ENCODE peak calls at places on chromosomes 3 and 15, in four cellular contexts. D, E, J and S are unnamed samples.

GRCh38 chr15:80770356-80770705 is 8.8 kb upstream of the CEMIP start:
- DNase-seq in J (peak), D (no peak), E (no peak), S (no peak)

GRCh38 chr3:127162947-127163645 is 29.8 kb upstream of the PRR23E start:
- DNase-seq in D (no peak), J (no peak), E (no peak), S (peak)

GRCh38 chr15:49075876-49076275 is 29.6 kb upstream of the SECISBP2L start:
- DNase-seq in J (peak), D (no peak), E (no peak), S (no peak)

GRCh38 chr3:12470111-12470510 is 14.2 kb upstream of the TSEN2 start:
- DNase-seq in J (peak), D (no peak), E (no peak), S (no peak)

GRCh38 chr3:175585898-175586297 is 726.8 kb downstream of the NAALADL2 start:
- DNase-seq in E (no peak), D (no peak), J (peak), S (no peak)

GRCh38 chr3:178405456-178405970 is 130.7 kb upstream of the KCNMB2 start:
- DNase-seq in D (no peak), J (no peak), E (no peak), S (no peak)

GRCh38 chr15:41987925-41988275 is 15.5 kb upstream of the EHD4 start:
- DNase-seq in E (no peak), D (no peak), J (no peak), S (no peak)

GRCh38 chr3:133874761-133875438 is 20.8 kb downstream of the RAB6B start:
- DNase-seq in D (no peak), J (no peak), E (no peak), S (no peak)

GRCh38 chr15:74445816-74446763 is 12.3 kb upstream of the SEMA7A start:
- DNase-seq in E (no peak), J (no peak), D (no peak), S (no peak)

GRCh38 chr3:104521606-104522336 is 844.9 kb upstream of the ALCAM start:
- DNase-seq in J (no peak), E (no peak), D (no peak), S (peak)

GRCh38 chr3:155356594-155357370 is 63.3 kb upstream of the STRIT1 start:
- DNase-seq in J (no peak), E (no peak), D (no peak), S (no peak)

GRCh38 chr3:190004656-190005055 is 116.0 kb downstream of the P3H2 start:
- DNase-seq in J (no peak), E (no peak), D (no peak), S (no peak)

GRCh38 chr3:40930131-40930538 is 269.2 kb upstream of the CTNNB1 start:
- DNase-seq in J (peak), D (no peak), E (no peak), S (peak)
- TF ChIP-seq CTCF in J (no peak), D (no peak), E (no peak), S (no peak)

GRCh38 chr3:142595951-142596725 is at the start of gene PLS1:
- DNase-seq in D (peak), E (no peak), J (peak), S (peak)
- TF ChIP-seq CTCF in D (no peak), E (no peak), J (no peak), S (no peak)

GRCh38 chr3:19254189-19254588 is 105.9 kb downstream of the KCNH8 start:
- DNase-seq in J (no peak), D (no peak), E (no peak), S (no peak)

GRCh38 chr3:19256313-19256712 is 108.0 kb downstream of the KCNH8 start:
- DNase-seq in E (no peak), D (no peak), J (no peak), S (no peak)

GRCh38 chr3:19248143-19248542 is 99.8 kb downstream of the KCNH8 start:
- DNase-seq in J (no peak), D (no peak), E (no peak), S (peak)

GRCh38 chr3:19254784-19255338 is 106.6 kb downstream of the KCNH8 start:
- DNase-seq in E (no peak), J (no peak), D (no peak), S (no peak)

GRCh38 chr3:19250959-19251610 is 102.8 kb downstream of the KCNH8 start:
- DNase-seq in D (no peak), E (no peak), J (no peak), S (no peak)
- TF ChIP-seq CTCF in D (no peak), E (no peak), J (no peak), S (no peak)

GRCh38 chr15:57762302-57762701 is 55.8 kb downstream of the POLR2M start:
- DNase-seq in E (no peak), D (no peak), J (no peak), S (no peak)
- TF ChIP-seq CTCF in E (no peak), D (no peak), J (peak), S (no peak)

GRCh38 chr3:128426128-128426921 is 40.4 kb downstream of the DNAJB8 start:
- DNase-seq in J (peak), E (no peak), D (peak), S (peak)
- TF ChIP-seq CTCF in J (peak), E (peak), D (peak), S (peak)

DNA sequence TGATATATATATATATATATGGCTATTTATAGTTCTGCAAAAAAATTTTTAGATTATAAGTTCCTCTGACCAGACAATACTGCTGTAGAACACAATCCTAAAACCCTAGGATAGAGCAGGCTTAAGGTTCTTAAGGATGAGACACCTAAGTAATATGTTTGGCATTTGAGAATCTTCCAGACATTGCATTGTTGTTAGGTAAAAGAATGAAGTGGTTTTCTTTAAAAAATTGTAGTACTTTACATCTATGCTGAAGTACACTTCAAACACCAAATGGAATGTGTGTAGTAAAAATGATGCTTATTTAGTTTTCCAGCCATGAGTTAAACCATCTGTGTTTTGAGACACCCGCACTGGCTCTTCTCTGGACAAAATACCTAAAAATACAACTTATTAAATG is 857.7 kb downstream of the OTOL1 start:
- DNase-seq in D (no peak), E (peak), J (peak), S (no peak)
- TF ChIP-seq CTCF in D (no peak), E (no peak), J (no peak), S (no peak)

GRCh38 chr15:76332796-76333195 is 3.8 kb upstream of the ISL2 start:
- DNase-seq in J (no peak), E (no peak), D (no peak), S (no peak)

GRCh38 chr15:76335129-76335850 is 1.3 kb upstream of the ISL2 start:
- DNase-seq in J (peak), E (no peak), D (peak), S (peak)

GRCh38 chr15:76333309-76333708 is 3.3 kb upstream of the ISL2 start:
- DNase-seq in E (no peak), J (no peak), D (no peak), S (no peak)

GRCh38 chr15:76334438-76335004 is 2.1 kb upstream of the ISL2 start:
- DNase-seq in D (no peak), E (no peak), J (no peak), S (no peak)

GRCh38 chr15:76333720-76334437 is 2.7 kb upstream of the ISL2 start:
- DNase-seq in J (peak), E (no peak), D (peak), S (no peak)
- TF ChIP-seq CTCF in J (peak), E (peak), D (peak), S (peak)

GRCh38 chr3:138594935-138595259 is 837 bp upstream of the CEP70 start:
- DNase-seq in E (no peak), J (no peak), D (no peak), S (no peak)
- TF ChIP-seq CTCF in E (no peak), J (no peak), D (no peak), S (no peak)

GRCh38 chr15:90557147-90557546 is 27.4 kb downstream of the CRTC3 start:
- DNase-seq in D (no peak), E (no peak), J (no peak), S (peak)

GRCh38 chr15:90557651-90558084 is 27.9 kb downstream of the CRTC3 start:
- DNase-seq in E (no peak), D (no peak), J (peak), S (no peak)

GRCh38 chr15:90560229-90560771 is 30.6 kb downstream of the CRTC3 start:
- DNase-seq in D (no peak), E (peak), J (peak), S (no peak)

GRCh38 chr15:90559119-90559518 is 29.4 kb downstream of the CRTC3 start:
- DNase-seq in E (no peak), D (no peak), J (no peak), S (no peak)

GRCh38 chr15:90558182-90558581 is 28.5 kb downstream of the CRTC3 start:
- DNase-seq in D (no peak), E (no peak), J (no peak), S (no peak)
- TF ChIP-seq CTCF in D (no peak), E (no peak), J (no peak), S (no peak)

DNA sequence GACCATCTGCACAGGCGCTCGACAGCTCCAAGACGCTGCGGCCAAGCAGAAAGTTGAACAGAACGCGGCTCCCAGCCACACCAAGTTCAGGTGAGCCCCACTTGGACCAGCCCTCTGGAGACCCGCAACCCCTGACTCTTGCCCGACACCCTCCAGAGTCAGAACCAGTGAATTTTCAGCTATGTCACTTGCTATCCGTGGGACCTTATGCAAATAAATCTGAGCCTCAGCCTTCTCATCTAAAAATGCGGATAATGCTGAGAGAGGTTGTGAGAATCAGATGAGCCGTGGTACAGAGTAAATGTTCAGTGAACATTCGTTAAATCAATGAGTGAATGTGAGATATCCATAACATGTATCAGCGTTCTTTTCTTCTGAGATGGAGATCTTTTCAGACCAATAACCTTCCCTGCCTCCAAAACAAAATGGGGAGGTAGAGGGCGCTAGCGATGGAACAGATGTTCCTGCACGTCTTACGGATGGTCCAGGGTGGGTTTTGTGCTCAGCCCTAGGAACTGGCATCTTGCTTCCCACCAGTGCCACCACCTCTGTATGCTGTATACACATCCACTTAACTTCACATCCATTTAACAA is 524 bp downstream of the MRPS11 start:
- DNase-seq in J (peak), D (no peak), E (no peak), S (peak)
- TF ChIP-seq CTCF in J (peak), D (peak), E (peak), S (peak)